ENCODE peak calls at places on chromosomes 11 and 22, in five cellular contexts. One of them, this sample, is unnamed.

GRCh38 chr22:28817919-28818859 is 17.8 kb upstream of the XBP1 start:
- DNase-seq in BJ: no peak
- DNase-seq in thoracic aorta: no peak
- DNase-seq in brain microvascular endothelial cell: no peak
- DNase-seq in A673: no peak
- DNase-seq in this sample: no peak

GRCh38 chr22:26666035-26666338 is 8.6 kb downstream of the MIAT start:
- DNase-seq in thoracic aorta: no peak
- DNase-seq in brain microvascular endothelial cell: peak
- DNase-seq in A673: no peak
- DNase-seq in BJ: no peak
- DNase-seq in this sample: no peak

GRCh38 chr11:113198907-113199660 is 115.3 kb upstream of the TTC12 start:
- DNase-seq in BJ: no peak
- DNase-seq in A673: no peak
- DNase-seq in brain microvascular endothelial cell: no peak
- DNase-seq in thoracic aorta: no peak
- DNase-seq in this sample: peak

GRCh38 chr11:60889869-60890311 is 16.5 kb downstream of the PRPF19 start:
- DNase-seq in brain microvascular endothelial cell: no peak
- DNase-seq in BJ: no peak
- DNase-seq in A673: no peak
- DNase-seq in thoracic aorta: no peak
- DNase-seq in this sample: no peak

GRCh38 chr11:2441171-2441570 is 3.1 kb downstream of the TRPM5 start:
- DNase-seq in thoracic aorta: no peak
- DNase-seq in BJ: no peak
- DNase-seq in brain microvascular endothelial cell: no peak
- DNase-seq in A673: no peak
- DNase-seq in this sample: no peak

GRCh38 chr11:12007769-12008737 is at the start of gene DKK3:
- DNase-seq in A673: no peak
- DNase-seq in brain microvascular endothelial cell: no peak
- DNase-seq in thoracic aorta: no peak
- DNase-seq in BJ: no peak
- DNase-seq in this sample: peak

GRCh38 chr11:7511405-7511804 is 2.4 kb upstream of the PPFIBP2 start:
- DNase-seq in brain microvascular endothelial cell: no peak
- DNase-seq in BJ: no peak
- DNase-seq in thoracic aorta: no peak
- DNase-seq in A673: no peak
- DNase-seq in this sample: no peak

GRCh38 chr11:88375927-88376470 is 38.5 kb upstream of the CTSC start:
- DNase-seq in thoracic aorta: no peak
- DNase-seq in A673: peak
- DNase-seq in BJ: no peak
- DNase-seq in brain microvascular endothelial cell: no peak
- DNase-seq in this sample: no peak

GRCh38 chr11:116693206-116694016 is 79.4 kb downstream of the BUD13 start:
- DNase-seq in A673: no peak
- DNase-seq in brain microvascular endothelial cell: no peak
- DNase-seq in BJ: no peak
- DNase-seq in thoracic aorta: no peak
- DNase-seq in this sample: no peak

GRCh38 chr11:73762732-73763131 is 1.9 kb upstream of the RAB6A start:
- DNase-seq in BJ: no peak
- DNase-seq in thoracic aorta: no peak
- DNase-seq in brain microvascular endothelial cell: no peak
- DNase-seq in A673: no peak
- DNase-seq in this sample: no peak

GRCh38 chr11:129143335-129143734 is 48.8 kb downstream of the ARHGAP32 start:
- DNase-seq in brain microvascular endothelial cell: peak
- DNase-seq in thoracic aorta: peak
- DNase-seq in A673: peak
- DNase-seq in BJ: peak
- DNase-seq in this sample: peak

GRCh38 chr11:33480636-33481035 is 220.0 kb downstream of the C11orf91 start:
- DNase-seq in BJ: no peak
- DNase-seq in brain microvascular endothelial cell: no peak
- DNase-seq in thoracic aorta: no peak
- DNase-seq in A673: no peak
- DNase-seq in this sample: no peak

DNA sequence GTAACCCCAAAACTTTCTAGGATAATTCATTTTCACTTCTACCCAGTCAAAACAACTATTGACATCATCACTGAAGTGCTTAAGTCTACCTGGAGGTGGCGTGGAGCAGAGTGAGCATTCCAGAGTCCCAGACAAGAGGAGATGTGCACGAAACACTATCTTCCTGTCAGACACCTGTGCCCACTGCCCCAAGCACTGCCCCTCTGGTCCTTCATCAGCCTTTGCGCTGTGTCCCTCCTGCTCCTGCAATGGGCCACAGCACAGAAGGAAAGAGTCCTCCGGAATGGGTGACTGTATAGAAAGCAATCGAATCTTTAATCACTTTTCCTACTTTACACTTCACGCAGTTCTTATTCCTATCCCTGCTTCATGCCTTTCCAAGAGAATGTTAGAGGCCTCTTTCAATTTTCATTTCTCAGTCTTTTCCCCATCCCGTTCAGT is 512 bp upstream of the GRIA4 start:
- DNase-seq in thoracic aorta: no peak
- DNase-seq in brain microvascular endothelial cell: peak
- DNase-seq in A673: peak
- DNase-seq in BJ: no peak
- DNase-seq in this sample: peak
- H3K4me3 ChIP-seq in thoracic aorta: peak
- H3K4me3 ChIP-seq in brain microvascular endothelial cell: peak
- H3K4me3 ChIP-seq in A673: no peak
- H3K4me3 ChIP-seq in BJ: no peak
- H3K4me3 ChIP-seq in this sample: no peak

DNA sequence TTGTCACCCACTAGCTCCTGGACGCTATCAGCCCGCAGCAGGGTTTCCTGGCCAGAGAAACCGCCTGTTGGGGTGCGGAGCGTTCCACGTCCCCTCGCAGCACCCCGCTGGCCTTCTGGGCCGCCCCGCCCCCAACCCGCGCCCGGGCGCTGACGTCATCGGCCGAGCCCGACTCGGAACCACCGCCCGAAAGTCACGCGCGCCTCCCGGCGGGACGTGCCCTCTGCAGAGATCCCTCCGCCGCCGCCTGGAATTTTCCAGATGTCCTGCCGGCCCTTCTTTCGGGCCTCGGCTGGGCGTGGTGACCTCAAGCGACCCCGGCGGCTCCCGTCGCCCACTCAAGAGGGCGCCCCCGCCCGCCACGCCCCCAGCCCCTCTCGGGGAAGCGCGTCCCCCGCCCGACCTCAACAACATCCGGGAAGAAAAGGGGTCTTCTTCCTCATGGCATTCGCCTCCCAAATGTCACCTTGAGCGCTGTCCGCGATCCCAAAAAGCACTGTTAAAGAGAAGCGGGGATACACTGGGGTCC is 430 bp upstream of the NEAT1 start:
- DNase-seq in brain microvascular endothelial cell: peak
- DNase-seq in BJ: peak
- DNase-seq in thoracic aorta: peak
- DNase-seq in A673: peak
- DNase-seq in this sample: peak
- TF ChIP-seq CTCF in brain microvascular endothelial cell: no peak
- TF ChIP-seq CTCF in BJ: no peak
- TF ChIP-seq CTCF in thoracic aorta: no peak
- TF ChIP-seq CTCF in A673: no peak
- TF ChIP-seq CTCF in this sample: no peak

DNA sequence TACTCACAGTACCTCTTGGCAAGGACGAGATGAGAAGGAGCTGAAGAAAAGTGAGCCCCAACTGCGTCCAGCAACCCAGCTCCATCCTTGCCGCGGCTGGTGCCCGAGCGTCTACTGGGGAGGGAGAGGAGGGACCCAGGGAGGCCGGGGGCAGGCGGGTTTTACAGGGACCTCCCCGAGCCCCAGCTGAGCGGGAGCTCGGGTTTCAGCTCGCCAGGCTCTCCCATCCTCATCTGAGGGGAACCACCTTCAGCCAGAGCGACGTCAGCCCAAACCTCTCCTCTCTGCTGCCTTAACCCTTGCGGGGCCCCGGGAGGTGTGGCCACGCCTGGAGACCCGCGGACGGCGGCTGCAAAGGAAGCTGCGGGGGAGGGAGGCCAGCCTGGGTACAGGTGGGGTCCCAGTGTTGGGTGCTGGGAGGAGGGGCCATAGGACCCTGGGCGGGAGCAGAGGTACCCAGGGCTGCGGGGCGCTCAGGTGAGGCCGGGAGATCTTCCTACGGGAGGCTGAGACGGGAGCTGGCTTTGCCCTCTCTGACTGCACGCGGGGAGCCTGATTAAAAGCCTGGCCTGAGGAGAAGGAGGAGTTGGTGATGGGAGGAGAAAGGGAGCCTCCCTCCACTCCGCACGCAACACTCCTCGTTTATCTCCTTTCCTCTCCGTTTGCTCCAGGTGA is at the start of gene PAMR1:
- DNase-seq in thoracic aorta: no peak
- DNase-seq in BJ: no peak
- DNase-seq in A673: peak
- DNase-seq in brain microvascular endothelial cell: peak
- DNase-seq in this sample: peak
- H3K4me3 ChIP-seq in thoracic aorta: peak
- H3K4me3 ChIP-seq in BJ: peak
- H3K4me3 ChIP-seq in A673: no peak
- H3K4me3 ChIP-seq in brain microvascular endothelial cell: peak
- H3K4me3 ChIP-seq in this sample: peak

GRCh38 chr22:32932176-32932575 is 126.0 kb downstream of the SYN3 start:
- DNase-seq in BJ: no peak
- DNase-seq in brain microvascular endothelial cell: no peak
- DNase-seq in thoracic aorta: no peak
- DNase-seq in A673: no peak
- DNase-seq in this sample: no peak

GRCh38 chr22:32920734-32921133 is 119.2 kb downstream of the TIMP3 start:
- DNase-seq in A673: no peak
- DNase-seq in brain microvascular endothelial cell: no peak
- DNase-seq in BJ: no peak
- DNase-seq in thoracic aorta: no peak
- DNase-seq in this sample: no peak

GRCh38 chr22:32926600-32926999 is 125.1 kb downstream of the TIMP3 start:
- DNase-seq in thoracic aorta: no peak
- DNase-seq in BJ: no peak
- DNase-seq in A673: peak
- DNase-seq in brain microvascular endothelial cell: peak
- DNase-seq in this sample: peak
- TF ChIP-seq CTCF in thoracic aorta: peak
- TF ChIP-seq CTCF in BJ: peak
- TF ChIP-seq CTCF in A673: peak
- TF ChIP-seq CTCF in brain microvascular endothelial cell: peak
- TF ChIP-seq CTCF in this sample: peak

GRCh38 chr22:31177420-31178162 is 17.6 kb downstream of the RNF185 start:
- DNase-seq in brain microvascular endothelial cell: peak
- DNase-seq in A673: no peak
- DNase-seq in BJ: peak
- DNase-seq in thoracic aorta: peak
- DNase-seq in this sample: peak
- H3K4me3 ChIP-seq in brain microvascular endothelial cell: no peak
- H3K4me3 ChIP-seq in A673: no peak
- H3K4me3 ChIP-seq in BJ: no peak
- H3K4me3 ChIP-seq in thoracic aorta: no peak
- H3K4me3 ChIP-seq in this sample: no peak

GRCh38 chr11:100830295-100830694 is 143.2 kb downstream of the ARHGAP42 start:
- DNase-seq in BJ: no peak
- DNase-seq in thoracic aorta: no peak
- DNase-seq in A673: no peak
- DNase-seq in brain microvascular endothelial cell: peak
- DNase-seq in this sample: peak

GRCh38 chr11:100825610-100826009 is 138.5 kb downstream of the ARHGAP42 start:
- DNase-seq in brain microvascular endothelial cell: no peak
- DNase-seq in thoracic aorta: no peak
- DNase-seq in A673: no peak
- DNase-seq in BJ: no peak
- DNase-seq in this sample: peak

GRCh38 chr11:100830978-100831732 is 144.1 kb downstream of the ARHGAP42 start:
- DNase-seq in thoracic aorta: no peak
- DNase-seq in A673: no peak
- DNase-seq in brain microvascular endothelial cell: peak
- DNase-seq in BJ: no peak
- DNase-seq in this sample: peak

GRCh38 chr11:100831929-100832480 is 144.9 kb downstream of the ARHGAP42 start:
- DNase-seq in A673: no peak
- DNase-seq in BJ: no peak
- DNase-seq in thoracic aorta: no peak
- DNase-seq in brain microvascular endothelial cell: peak
- DNase-seq in this sample: peak

GRCh38 chr11:100827934-100828661 is 141.0 kb downstream of the ARHGAP42 start:
- DNase-seq in A673: peak
- DNase-seq in thoracic aorta: no peak
- DNase-seq in brain microvascular endothelial cell: peak
- DNase-seq in BJ: no peak
- DNase-seq in this sample: peak
- TF ChIP-seq CTCF in A673: peak
- TF ChIP-seq CTCF in thoracic aorta: no peak
- TF ChIP-seq CTCF in brain microvascular endothelial cell: peak
- TF ChIP-seq CTCF in BJ: peak
- TF ChIP-seq CTCF in this sample: no peak

DNA sequence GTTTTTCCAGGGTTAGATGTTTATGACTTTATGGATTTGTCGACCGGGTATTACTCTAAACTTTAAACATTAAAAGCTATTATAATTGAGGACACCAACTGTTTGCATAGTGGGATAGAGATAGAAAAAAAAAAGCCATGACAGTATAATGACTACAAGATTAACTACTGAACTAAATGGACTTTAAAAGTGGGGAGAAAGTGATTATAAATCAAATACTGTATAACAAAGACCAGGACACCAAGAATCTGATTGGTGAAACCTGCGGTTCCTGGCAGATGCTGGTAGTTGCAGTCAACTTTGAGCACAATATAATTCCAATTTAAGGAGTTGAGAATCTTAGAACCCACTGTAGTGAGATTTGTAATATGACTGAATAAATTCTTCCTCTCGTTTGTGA is 2.5 kb downstream of the CRKL start:
- DNase-seq in A673: peak
- DNase-seq in thoracic aorta: no peak
- DNase-seq in BJ: no peak
- DNase-seq in brain microvascular endothelial cell: no peak
- DNase-seq in this sample: peak
- H3K4me3 ChIP-seq in A673: peak
- H3K4me3 ChIP-seq in thoracic aorta: peak
- H3K4me3 ChIP-seq in BJ: peak
- H3K4me3 ChIP-seq in brain microvascular endothelial cell: peak
- H3K4me3 ChIP-seq in this sample: peak

DNA sequence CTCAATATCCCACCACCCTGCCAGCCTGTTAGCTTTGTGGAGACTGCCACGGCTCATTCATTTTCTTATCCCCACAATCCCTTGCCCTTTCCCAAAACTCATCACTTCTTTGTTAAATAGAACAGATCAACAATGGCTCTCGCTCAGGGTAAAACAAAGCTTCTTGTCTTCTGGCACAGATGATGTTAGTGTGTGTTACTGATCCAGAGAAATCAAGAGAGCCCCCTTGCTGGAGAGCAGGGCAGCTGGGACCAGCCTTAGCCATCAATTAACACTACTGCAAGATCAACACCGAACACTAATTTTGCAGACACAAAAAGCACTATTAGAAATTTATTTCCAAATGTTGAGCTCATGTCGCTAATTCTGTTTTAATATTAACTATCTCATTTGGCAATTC is 420.8 kb downstream of the TENM4 start:
- DNase-seq in thoracic aorta: no peak
- DNase-seq in brain microvascular endothelial cell: no peak
- DNase-seq in BJ: no peak
- DNase-seq in A673: no peak
- DNase-seq in this sample: no peak
- TF ChIP-seq CTCF in thoracic aorta: no peak
- TF ChIP-seq CTCF in brain microvascular endothelial cell: no peak
- TF ChIP-seq CTCF in BJ: no peak
- TF ChIP-seq CTCF in A673: no peak
- TF ChIP-seq CTCF in this sample: no peak